ENCODE peak calls at places on chromosomes 4 and X, in seven cellular contexts. Y is pancreas, E is A549, X is neural progenitor cell, J is IMR-90, H is GM23248, U is lower lobe of right lung. S is an unnamed sample. For H3K9me3, the result is how much of the 10 kb centered on the place peaks cover.

GRCh38 chr4:186029731-186030421 is 39.1 kb upstream of the TLR3 start:
- DNase-seq in Y (peak), E (no peak), X (peak), J (peak), H (peak), U (peak), S (peak)

GRCh38 chr4:115929373-115929772 is 816.0 kb upstream of the NDST4 start:
- DNase-seq in Y (no peak), E (no peak), X (no peak), J (no peak), H (no peak), U (no peak), S (no peak)

GRCh38 chrX:132810488-132810887 is 147.9 kb downstream of the HS6ST2 start:
- DNase-seq in Y (no peak), E (no peak), X (no peak), J (no peak), H (no peak), U (no peak), S (no peak)

GRCh38 chrX:110268875-110269274 is 49.0 kb downstream of the AMMECR1 start:
- DNase-seq in Y (no peak), E (no peak), X (no peak), J (no peak), H (peak), U (no peak), S (no peak)

GRCh38 chrX:101265869-101266428 is 25.2 kb downstream of the TAF7L start:
- DNase-seq in Y (no peak), E (no peak), X (no peak), J (peak), H (peak), U (no peak), S (no peak)

GRCh38 chr4:8589831-8590545 is 2.6 kb upstream of the CPZ start:
- DNase-seq in Y (no peak), E (no peak), X (peak), J (peak), H (peak), U (peak), S (peak)

GRCh38 chrX:68571292-68572256 is 72.7 kb downstream of the YIPF6 start:
- DNase-seq in Y (no peak), E (peak), X (no peak), J (peak), H (peak), U (no peak), S (no peak)

GRCh38 chr4:165872443-165873297 is at the start of gene TLL1:
- DNase-seq in Y (peak), E (peak), X (peak), J (no peak), H (no peak), U (no peak), S (no peak)

GRCh38 chrX:126557151-126557550 is 4.5 kb upstream of the DCAF12L1 start:
- DNase-seq in Y (no peak), E (no peak), X (no peak), J (no peak), H (no peak), U (no peak), S (no peak)

GRCh38 chr4:2852481-2852881 is 8.8 kb downstream of the ADD1 start:
- DNase-seq in Y (no peak), E (no peak), X (no peak), J (no peak), H (peak), U (peak), S (no peak)

GRCh38 chr4:8173641-8174242 is 15.1 kb upstream of the ABLIM2 start:
- DNase-seq in Y (no peak), E (no peak), X (no peak), J (no peak), H (no peak), U (no peak), S (no peak)

GRCh38 chr4:94939791-94940530 is 182.2 kb downstream of the BMPR1B start:
- DNase-seq in Y (no peak), E (no peak), X (no peak), J (peak), H (no peak), U (no peak), S (no peak)

GRCh38 chr4:181612240-181612639 is 631.0 kb upstream of the TENM3 start:
- DNase-seq in Y (no peak), E (no peak), X (no peak), J (no peak), H (no peak), U (no peak), S (no peak)

DNA sequence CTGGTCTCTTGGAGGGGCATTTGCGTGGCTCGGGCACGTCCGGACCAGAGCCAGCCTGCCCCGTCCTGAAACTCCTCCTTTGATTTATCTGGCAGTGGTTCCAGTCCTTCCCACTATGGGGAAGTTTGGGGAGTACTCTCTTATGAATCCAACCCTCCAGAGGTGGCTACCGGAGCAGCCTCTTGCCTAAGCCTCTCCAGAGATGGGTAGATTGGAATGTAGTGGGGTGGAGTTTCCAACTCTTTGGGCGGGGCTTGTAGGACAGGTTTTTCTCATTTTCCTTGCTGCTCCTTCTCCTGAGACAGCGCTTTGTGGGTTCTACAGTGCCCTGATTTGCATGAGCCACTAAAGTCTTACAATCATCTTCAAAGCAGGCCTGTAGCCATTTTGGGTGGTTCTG is 60.1 kb upstream of the XAGE1B start:
- DNase-seq in Y (no peak), E (no peak), X (no peak), J (no peak), H (no peak), U (no peak), S (no peak)
- H3K9me3 ChIP-seq in Y (under half), E (under half), X (under half), J (under half), H (under half), U (under half), S (under half)

DNA sequence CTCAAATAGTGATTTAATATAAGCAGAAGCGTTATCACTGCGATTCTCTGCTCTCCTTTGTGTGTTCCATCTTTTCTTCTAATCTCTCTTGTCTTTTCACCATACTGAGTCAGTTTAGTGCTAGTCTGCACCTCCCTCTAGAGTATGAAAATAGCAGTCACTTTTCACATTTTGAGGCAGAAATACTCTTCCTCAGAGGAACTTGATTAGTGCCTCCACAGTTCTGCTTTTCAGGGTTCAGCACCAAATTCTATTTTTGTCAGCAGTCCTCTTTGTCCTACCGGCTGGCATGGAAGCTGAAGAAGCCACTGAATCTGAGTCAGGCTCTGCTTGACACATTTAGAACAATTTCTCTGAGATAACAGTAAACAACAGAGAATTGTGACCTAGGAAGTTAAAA is 49.7 kb upstream of the ANKRD17 start:
- DNase-seq in Y (no peak), E (no peak), X (peak), J (peak), H (peak), U (no peak), S (no peak)
- H3K4me3 ChIP-seq in Y (no peak), E (no peak), X (no peak), J (no peak), H (no peak), U (no peak), S (no peak)

GRCh38 chr4:29852537-29852936 is 867.6 kb upstream of the PCDH7 start:
- DNase-seq in Y (no peak), E (no peak), X (no peak), J (no peak), H (no peak), U (no peak), S (no peak)
- H3K9me3 ChIP-seq in Y (under half), E (under half), X (under half), J (under half), H (under half), U (under half), S (under half)

DNA sequence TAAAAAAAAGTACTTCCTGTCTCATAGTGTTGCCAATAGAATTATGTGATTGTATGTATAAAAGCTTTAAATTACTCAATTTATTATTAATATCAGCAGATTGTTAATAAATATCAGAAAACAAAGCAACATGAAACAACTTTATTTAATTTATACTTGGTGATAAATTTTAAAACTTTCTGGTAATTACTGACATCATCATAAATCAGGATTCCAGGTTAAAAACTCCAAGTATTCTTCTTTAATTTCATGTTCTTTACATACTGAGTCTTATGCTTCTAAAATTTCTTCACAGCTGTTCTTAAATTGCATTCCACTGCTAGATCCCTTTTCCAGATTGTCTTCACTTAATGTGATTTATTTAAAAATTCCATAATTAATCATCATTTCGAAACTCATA is 1224.5 kb downstream of the PCDH18 start:
- DNase-seq in Y (no peak), E (no peak), X (no peak), J (no peak), H (no peak), U (no peak), S (no peak)
- H3K4me3 ChIP-seq in Y (no peak), E (no peak), X (no peak), J (no peak), H (no peak), U (no peak), S (no peak)

GRCh38 chr4:10879411-10880110 is 195.0 kb upstream of the CLNK start:
- DNase-seq in Y (no peak), E (no peak), X (no peak), J (peak), H (peak), U (no peak), S (no peak)
- H3K9me3 ChIP-seq in Y (under half), E (under half), X (under half), J (under half), H (under half), U (under half), S (under half)

DNA sequence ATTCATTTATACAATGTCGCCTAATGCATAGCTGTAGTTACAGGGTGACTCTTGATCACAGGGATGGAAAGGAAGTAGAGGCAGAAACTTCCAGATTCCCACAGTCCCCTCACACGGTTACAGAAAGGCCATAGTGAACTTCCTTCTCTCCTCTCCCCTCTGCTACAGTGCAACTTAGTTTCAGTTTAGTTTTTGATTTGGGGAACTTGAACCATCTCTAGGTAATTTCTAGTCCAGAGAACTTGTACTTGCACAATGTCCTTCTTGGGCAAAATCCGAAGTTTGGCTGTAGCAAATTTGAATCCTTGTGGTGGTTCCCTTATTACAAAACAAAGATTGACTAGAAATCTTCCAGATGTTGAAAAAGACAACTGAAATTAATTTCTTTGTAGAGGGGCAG is 1.2 kb upstream of the BLTP1 start:
- DNase-seq in Y (no peak), E (no peak), X (no peak), J (no peak), H (no peak), U (no peak), S (no peak)
- H3K4me3 ChIP-seq in Y (no peak), E (no peak), X (no peak), J (no peak), H (peak), U (no peak), S (peak)